ENCODE peak calls at places on chromosomes 5 and 9, in eight cellular contexts. X is lower lobe of right lung; P is GM13977; I is CD4-positive, alpha-beta T cell; M is neural crest cell; C is A549; K is progenitor cell of endocrine pancreas; F is endothelial cell of umbilical vein. J is an unnamed sample.
A peak's percentile ranks its signal among the peaks of the same experiment; 100 is the strongest.

GRCh38 chr9:19665146-19665863 is 123.5 kb downstream of the SLC24A2 start:
- DNase-seq in X (no peak), P (no peak), I (no peak), M (no peak), C (no peak), K (no peak), F (no peak), J (no peak)

GRCh38 chr9:22382331-22382730 is 64.3 kb upstream of the DMRTA1 start:
- DNase-seq in X (no peak), P (no peak), I (no peak), M (no peak), C (no peak), K (no peak), F (no peak), J (no peak)

GRCh38 chr5:180527659-180528058 is 33.5 kb downstream of the CNOT6 start:
- DNase-seq in X (no peak), P (no peak), I (no peak), M (no peak), C (no peak), K (no peak), F (no peak), J (no peak)

GRCh38 chr5:81513468-81513867 is 119.5 kb upstream of the ACOT12 start:
- DNase-seq in X (no peak), P (no peak), I (no peak), M (no peak), C (no peak), K (no peak), F (no peak), J (no peak)

GRCh38 chr5:89546658-89547057 is 663.7 kb upstream of the MEF2C start:
- DNase-seq in X (no peak), P (no peak), I (no peak), M (no peak), C (no peak), K (no peak), F (no peak), J (no peak)

GRCh38 chr5:100623719-100624118 is 88.5 kb downstream of the FAM174A start:
- DNase-seq in X (no peak), P (peak; percentile 19), I (no peak), M (no peak), C (peak; percentile 14), K (no peak), F (peak; percentile 67), J (no peak)

GRCh38 chr5:180318456-180319089 is 26.7 kb upstream of the MAPK9 start:
- DNase-seq in X (no peak), P (no peak), I (no peak), M (no peak), C (no peak), K (no peak), F (no peak), J (no peak)

GRCh38 chr5:93303291-93303691 is 277.7 kb downstream of the NR2F1-AS1 start:
- DNase-seq in X (no peak), P (no peak), I (no peak), M (no peak), C (no peak), K (no peak), F (peak; percentile 17), J (no peak)

GRCh38 chr5:180286-180918 is 10.9 kb upstream of the LRRC14B start:
- DNase-seq in X (no peak), P (no peak), I (no peak), M (no peak), C (no peak), K (no peak), F (no peak), J (no peak)

GRCh38 chr9:110922145-110922544 is 116.1 kb downstream of the LPAR1 start:
- DNase-seq in X (no peak), P (no peak), I (no peak), M (no peak), C (no peak), K (no peak), F (no peak), J (no peak)

GRCh38 chr9:136533775-136534157 is 12.1 kb downstream of the NOTCH1 start:
- DNase-seq in X (peak; percentile 86), P (no peak), I (peak; percentile 79), M (no peak), C (no peak), K (no peak), F (no peak), J (no peak)

GRCh38 chr5:1462358-1462757 is 17.1 kb upstream of the SLC6A3 start:
- DNase-seq in X (no peak), P (no peak), I (no peak), M (peak; percentile 38), C (no peak), K (no peak), F (no peak), J (no peak)

GRCh38 chr5:155282503-155283107 is 269.1 kb downstream of the KIF4B start:
- DNase-seq in X (no peak), P (no peak), I (no peak), M (no peak), C (no peak), K (no peak), F (no peak), J (no peak)

GRCh38 chr9:124810513-124811355 is 33.8 kb downstream of the OLFML2A start:
- DNase-seq in X (no peak), P (no peak), I (no peak), M (no peak), C (peak; percentile 80), K (no peak), F (no peak), J (no peak)

GRCh38 chr5:174172104-174172965 is 126.8 kb downstream of the NSG2 start:
- DNase-seq in X (no peak), P (no peak), I (no peak), M (peak; percentile 32), C (no peak), K (no peak), F (no peak), J (no peak)

GRCh38 chr5:17895296-17896058 is 261.2 kb downstream of the TAF11L14 start:
- DNase-seq in X (no peak), P (no peak), I (no peak), M (no peak), C (peak; percentile 10), K (no peak), F (no peak), J (no peak)

GRCh38 chr9:80004687-80005086 is 432.9 kb downstream of the TLE4 start:
- DNase-seq in X (no peak), P (no peak), I (no peak), M (no peak), C (no peak), K (no peak), F (peak; percentile 36), J (no peak)

GRCh38 chr5:43643327-43643726 is 40.3 kb downstream of the NNT start:
- DNase-seq in X (no peak), P (no peak), I (no peak), M (no peak), C (no peak), K (no peak), F (no peak), J (no peak)

GRCh38 chr5:170630711-170631141 is 126.9 kb downstream of the KCNIP1 start:
- DNase-seq in X (no peak), P (no peak), I (no peak), M (no peak), C (no peak), K (no peak), F (no peak), J (no peak)

GRCh38 chr9:88950341-88951141 is 40.7 kb upstream of the S1PR3 start:
- DNase-seq in X (no peak), P (no peak), I (no peak), M (no peak), C (peak; percentile 67), K (no peak), F (peak; percentile 45), J (no peak)

GRCh38 chr5:132237141-132237540 is 9.5 kb upstream of the P4HA2 start:
- DNase-seq in X (no peak), P (no peak), I (no peak), M (no peak), C (no peak), K (no peak), F (no peak), J (no peak)

DNA sequence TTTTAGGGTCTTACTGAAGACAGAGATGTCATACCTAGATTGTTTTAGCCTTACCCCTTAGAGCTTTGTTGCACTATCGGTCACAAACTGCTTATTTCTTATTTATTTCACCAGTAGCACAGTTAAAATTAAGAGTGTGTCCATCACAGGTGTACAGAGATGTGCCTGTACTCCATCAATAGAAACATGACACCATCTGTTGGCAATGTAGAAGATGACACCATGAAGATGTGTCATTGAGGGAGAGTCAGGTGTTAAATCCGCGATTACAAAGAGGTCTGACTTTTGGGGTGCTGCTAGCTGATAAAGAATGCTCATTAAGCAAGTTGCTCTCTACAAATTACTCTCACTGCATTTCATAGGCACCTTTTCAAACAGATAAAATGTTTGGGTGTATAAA is 164.4 kb downstream of the SMARCA2 start:
- DNase-seq in X (no peak), P (no peak), I (no peak), M (no peak), C (no peak), K (no peak), F (no peak), J (no peak)
- TF ChIP-seq CTCF in X (no peak), P (no peak), I (no peak), M (no peak), C (no peak), K (no peak), F (no peak), J (no peak)

GRCh38 chr5:11377896-11378295 is 526.4 kb downstream of the CTNND2 start:
- DNase-seq in X (no peak), P (no peak), I (no peak), M (no peak), C (no peak), K (no peak), F (no peak), J (no peak)

GRCh38 chr5:11383506-11384095 is 520.6 kb downstream of the CTNND2 start:
- DNase-seq in X (no peak), P (no peak), I (no peak), M (no peak), C (no peak), K (no peak), F (no peak), J (no peak)

DNA sequence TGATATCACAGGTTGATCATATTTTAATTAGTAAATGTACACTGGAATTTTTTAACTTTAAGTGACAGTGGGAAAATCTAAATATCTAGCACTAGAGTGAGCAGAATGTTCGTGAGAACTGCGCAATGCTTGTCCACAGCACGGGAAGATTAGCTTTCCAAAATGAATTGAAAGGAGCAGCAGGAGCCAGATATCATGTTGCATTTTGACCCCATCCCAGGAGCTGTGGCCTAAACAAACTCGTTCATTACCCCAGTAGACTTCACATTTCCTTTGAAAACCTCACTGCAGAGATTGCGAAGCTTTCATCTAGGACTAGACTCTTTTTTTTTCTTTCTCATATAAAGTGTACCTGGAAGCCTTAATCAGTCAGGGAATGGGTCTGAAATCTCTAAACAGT is 525.8 kb downstream of the CTNND2 start:
- DNase-seq in X (no peak), P (no peak), I (no peak), M (no peak), C (no peak), K (no peak), F (no peak), J (no peak)
- TF ChIP-seq CTCF in X (no peak), P (no peak), I (no peak), M (no peak), C (no peak), K (no peak), F (no peak), J (no peak)

GRCh38 chr5:130077007-130077406 is 172.7 kb downstream of the CHSY3 start:
- DNase-seq in X (no peak), P (no peak), I (no peak), M (no peak), C (no peak), K (no peak), F (no peak), J (no peak)
- TF ChIP-seq CTCF in X (no peak), P (no peak), I (no peak), M (no peak), C (no peak), K (no peak), F (peak; percentile 12), J (no peak)

GRCh38 chr5:75050415-75050814 is 1.9 kb downstream of the GCNT4 start:
- DNase-seq in X (no peak), P (no peak), I (no peak), M (peak; percentile 17), C (peak; percentile 58), K (no peak), F (peak; percentile 3), J (no peak)
- TF ChIP-seq CTCF in X (no peak), P (no peak), I (no peak), M (no peak), C (no peak), K (peak; percentile 22), F (peak; percentile 40), J (no peak)